ENCODE peak calls at places on chromosomes 4 and X, in five cellular contexts. G is activated CD8-positive, alpha-beta memory T cell treated with anti-CD3 and anti-CD28 coated beads, Interleukin-2, amount 50 U/mL, for 48 hours; W is effector memory CD4-positive, alpha-beta T cell; V is LHCN-M2; A is AG08396. K is an unnamed sample.

GRCh38 chr4:37726666-37727065 is 40.5 kb upstream of the RELL1 start:
- DNase-seq in A (no peak), W (no peak), G (no peak), V (peak), K (no peak)

GRCh38 chr4:33306131-33306530 is 2586.0 kb downstream of the PCDH7 start:
- DNase-seq in V (no peak), W (no peak), G (no peak), A (no peak), K (no peak)

GRCh38 chr4:3201718-3202702 is 46.9 kb upstream of the MSANTD1 start:
- DNase-seq in V (peak), G (peak), A (no peak), W (peak), K (no peak)

GRCh38 chr4:61992351-61992750 is 792.2 kb downstream of the ADGRL3 start:
- DNase-seq in A (no peak), V (no peak), W (no peak), G (no peak), K (no peak)

GRCh38 chr4:120132935-120133334 is 66.3 kb upstream of the MAD2L1 start:
- DNase-seq in W (no peak), G (no peak), V (no peak), A (no peak), K (no peak)

GRCh38 chr4:76856183-76856969 is 41.6 kb downstream of the SOWAHB start:
- DNase-seq in G (no peak), A (peak), W (no peak), V (peak), K (peak)

GRCh38 chr4:79176351-79176750 is 149.5 kb downstream of the NAA11 start:
- DNase-seq in W (no peak), G (no peak), V (no peak), A (no peak), K (no peak)

GRCh38 chr4:163493643-163494359 is 689 bp upstream of the TMA16 start:
- DNase-seq in W (no peak), V (no peak), A (no peak), G (no peak), K (no peak)

GRCh38 chr4:26931961-26932360 is 71.3 kb downstream of the STIM2 start:
- DNase-seq in V (no peak), G (no peak), A (no peak), W (no peak), K (no peak)

GRCh38 chrX:345020-345925 is 26.7 kb upstream of the GTPBP6 start:
- DNase-seq in G (no peak), V (no peak), A (no peak), W (no peak), K (no peak)

GRCh38 chr4:122749704-122750454 is 17.4 kb downstream of the BBS12 start:
- DNase-seq in W (no peak), A (no peak), G (no peak), V (no peak), K (no peak)

GRCh38 chr4:166432842-166433241 is 559.8 kb downstream of the TLL1 start:
- DNase-seq in W (no peak), A (no peak), G (no peak), V (peak), K (no peak)

GRCh38 chr4:72006576-72006975 is 25.2 kb upstream of the NPFFR2 start:
- DNase-seq in A (peak), W (no peak), V (peak), G (no peak), K (peak)

GRCh38 chr4:165369522-165369921 is 9.3 kb upstream of the CPE start:
- DNase-seq in W (no peak), G (no peak), A (no peak), V (peak), K (no peak)

GRCh38 chrX:31213941-31214340 is 142.1 kb upstream of the FTHL17 start:
- DNase-seq in A (peak), W (no peak), G (no peak), V (no peak), K (no peak)

GRCh38 chrX:118761950-118762725 is 34.7 kb downstream of the IL13RA1 start:
- DNase-seq in W (no peak), V (no peak), G (no peak), A (no peak), K (no peak)

GRCh38 chr4:165537028-165537648 is 158.3 kb downstream of the CPE start:
- DNase-seq in A (peak), G (no peak), V (peak), W (no peak), K (peak)

GRCh38 chr4:8737601-8738279 is 133.9 kb downstream of the HMX1 start:
- DNase-seq in A (no peak), V (no peak), W (no peak), G (peak), K (no peak)